ENCODE peak calls at places on chromosomes 13 and 19, in five cellular contexts. R is DMS79; H is H1; B is astrocyte of the spinal cord; Z is effector memory CD8-positive, alpha-beta T cell. Y is an unnamed sample.

GRCh38 chr19:6030214-6030507 is 52.2 kb upstream of the RANBP3 start:
- DNase-seq in H (no peak), B (peak; percentile 35), R (no peak), Z (no peak), Y (no peak)

GRCh38 chr19:38769635-38770211 is 3.6 kb downstream of the LGALS7 start:
- DNase-seq in R (no peak), B (peak; percentile 68), Z (peak; percentile 87), H (peak; percentile 93), Y (peak; percentile 82)

GRCh38 chr13:27375686-27376326 is 48.6 kb upstream of the GTF3A start:
- DNase-seq in H (peak; percentile 94), Z (peak; percentile 51), B (peak; percentile 65), R (no peak), Y (peak; percentile 37)

GRCh38 chr19:51676566-51677083 is 16.5 kb upstream of the SPACA6 start:
- DNase-seq in H (no peak), R (no peak), B (no peak), Z (no peak), Y (no peak)

GRCh38 chr19:53659292-53659691 is 27.5 kb downstream of the DPRX start:
- DNase-seq in Z (no peak), H (peak; percentile 59), R (no peak), B (no peak), Y (no peak)

GRCh38 chr19:40717325-40717879 is 490 bp downstream of the ITPKC start:
- DNase-seq in B (no peak), Z (no peak), R (no peak), H (no peak), Y (no peak)

GRCh38 chr13:31073859-31074718 is 87.6 kb downstream of the HSPH1 start:
- DNase-seq in R (peak; percentile 14), Z (no peak), H (no peak), B (peak; percentile 18), Y (no peak)

GRCh38 chr19:2952953-2953481 is 8.2 kb upstream of the ZNF77 start:
- DNase-seq in B (no peak), Z (no peak), R (peak; percentile 48), H (no peak), Y (no peak)

GRCh38 chr19:40798997-40799557 is at the start of gene EGLN2:
- DNase-seq in B (no peak), R (no peak), H (no peak), Z (no peak), Y (no peak)

GRCh38 chr13:21060063-21060826 is 1.1 kb downstream of the LATS2 start:
- DNase-seq in H (peak; percentile 62), R (no peak), B (peak; percentile 54), Z (no peak), Y (no peak)

Y was measured in central memory CD8-positive, alpha-beta T cell.